ENCODE peak calls at places on chromosomes 16 and 17, in four cellular contexts. V is cardiac muscle cell, M is fibroblast of lung, U is heart left ventricle. L is an unnamed sample.

GRCh38 chr17:27760069-27760885 is 40.1 kb downstream of the NOS2 start:
- DNase-seq in V (peak; percentile 61), M (peak; percentile 7), U (peak; percentile 46), L (no peak)

GRCh38 chr17:17351356-17351891 is 48.3 kb downstream of the NT5M start:
- DNase-seq in V (no peak), M (no peak), U (no peak), L (no peak)

GRCh38 chr17:2172447-2172938 is 117.6 kb downstream of the HIC1 start:
- DNase-seq in V (no peak), M (peak; percentile 91), U (peak; percentile 56), L (no peak)

GRCh38 chr16:50395763-50396710 is 27.2 kb upstream of the BRD7 start:
- DNase-seq in V (no peak), M (no peak), U (no peak), L (no peak)

GRCh38 chr17:3722716-3723115 is 987 bp upstream of the HASPIN start:
- DNase-seq in V (no peak), M (no peak), U (no peak), L (no peak)

GRCh38 chr16:57127037-57127763 is 34.8 kb downstream of the CPNE2 start:
- DNase-seq in V (no peak), M (no peak), U (no peak), L (no peak)

GRCh38 chr16:53864819-53865491 is 161.0 kb downstream of the FTO start:
- DNase-seq in V (no peak), M (peak; percentile 77), U (no peak), L (no peak)

GRCh38 chr17:13735861-13736260 is 134.1 kb upstream of the HS3ST3A1 start:
- DNase-seq in V (no peak), M (no peak), U (no peak), L (no peak)

GRCh38 chr16:87423429-87423828 is 31.3 kb downstream of the MAP1LC3B start:
- DNase-seq in V (no peak), M (no peak), U (no peak), L (no peak)

GRCh38 chr17:77461277-77462057 is 320.7 kb downstream of the SEC14L1 start:
- DNase-seq in V (no peak), M (no peak), U (no peak), L (no peak)

GRCh38 chr17:72970794-72971512 is 121.5 kb downstream of the SLC39A11 start:
- DNase-seq in V (no peak), M (peak; percentile 34), U (no peak), L (no peak)

GRCh38 chr16:28873543-28874201 is 4.6 kb upstream of the ATP2A1 start:
- DNase-seq in V (no peak), M (no peak), U (no peak), L (no peak)

GRCh38 chr16:46972971-46973456 is 460 bp downstream of the DNAJA2 start:
- DNase-seq in V (peak; percentile 40), M (peak; percentile 25), U (peak; percentile 49), L (no peak)

GRCh38 chr16:31215287-31216115 is 1.4 kb downstream of the PYDC1 start:
- DNase-seq in V (peak; percentile 84), M (peak; percentile 71), U (peak; percentile 58), L (no peak)

GRCh38 chr16:55471448-55472097 is 7.4 kb upstream of the MMP2 start:
- DNase-seq in V (no peak), M (peak; percentile 92), U (no peak), L (peak; percentile 64)

GRCh38 chr17:76523084-76524037 is 14.1 kb downstream of the CYGB start:
- DNase-seq in V (peak; percentile 78), M (peak; percentile 30), U (peak; percentile 66), L (no peak)

GRCh38 chr16:57804111-57804837 is 2.0 kb upstream of the KIFC3 start:
- DNase-seq in V (no peak), M (no peak), U (no peak), L (no peak)

GRCh38 chr16:89031715-89032659 is 55.0 kb upstream of the CBFA2T3 start:
- DNase-seq in V (no peak), M (no peak), U (no peak), L (no peak)

GRCh38 chr16:22014271-22014873 is 6.5 kb downstream of the MOSMO start:
- DNase-seq in V (no peak), M (no peak), U (no peak), L (no peak)

GRCh38 chr17:59725691-59726090 is 18.2 kb downstream of the VMP1 start:
- DNase-seq in V (no peak), M (no peak), U (no peak), L (no peak)

GRCh38 chr16:70438983-70439862 is at the start of gene ST3GAL2:
- DNase-seq in V (peak; percentile 98), M (peak; percentile 92), U (peak; percentile 96), L (no peak)
- TF ChIP-seq CTCF in V (no peak), M (no peak), U (peak; percentile 41), L (peak; percentile 6)

DNA sequence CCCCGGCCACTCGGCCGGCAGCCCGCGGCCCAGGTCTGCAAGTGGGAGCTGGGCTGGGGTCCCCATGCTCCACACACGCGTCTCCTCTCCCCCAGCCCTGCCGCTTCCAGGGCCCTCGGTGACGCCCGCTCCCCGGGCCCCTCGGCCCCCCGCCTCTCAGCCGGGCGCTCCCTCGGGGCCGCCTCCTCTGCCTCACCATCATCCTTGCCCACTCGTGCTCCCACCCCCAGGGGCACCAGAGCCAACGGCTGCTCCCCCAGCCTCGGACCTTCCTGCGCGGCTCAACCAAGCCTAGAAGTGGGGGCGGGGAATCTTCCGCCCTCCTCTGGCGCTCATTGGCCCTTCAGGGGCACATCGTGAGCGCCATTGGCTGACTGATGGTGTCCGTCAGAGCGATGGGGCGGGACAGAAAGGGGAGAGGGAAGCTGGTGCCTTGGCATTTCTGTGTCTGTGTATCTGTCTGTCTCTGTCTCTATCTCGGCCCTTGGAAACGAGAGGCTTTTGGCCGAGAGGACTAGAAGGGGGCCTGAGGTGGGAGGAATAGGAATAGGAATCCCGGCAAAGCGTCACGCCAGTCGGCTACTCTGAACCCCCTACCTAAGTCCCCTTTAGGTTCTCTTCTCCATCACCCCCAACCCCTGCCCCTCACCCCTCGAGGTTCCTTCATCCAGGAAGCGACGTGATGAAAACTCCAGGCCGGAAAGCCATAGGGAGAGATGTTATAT is 88.9 kb downstream of the CDC27 start:
- DNase-seq in V (peak; percentile 88), M (peak; percentile 78), U (peak; percentile 92), L (peak; percentile 23)
- H3K4me3 ChIP-seq in V (peak overlapping the region; percentile 58), M (peak overlapping the region; percentile 79), U (peak overlapping the region; percentile 82), L (peak overlapping the region; percentile 87)

GRCh38 chr16:77317059-77317458 is 117.8 kb downstream of the ADAMTS18 start:
- DNase-seq in V (no peak), M (no peak), U (no peak), L (no peak)

GRCh38 chr16:77324727-77325126 is 110.1 kb downstream of the ADAMTS18 start:
- DNase-seq in V (no peak), M (no peak), U (no peak), L (no peak)

GRCh38 chr16:77323695-77324094 is 111.1 kb downstream of the ADAMTS18 start:
- DNase-seq in V (no peak), M (no peak), U (no peak), L (no peak)

GRCh38 chr16:77327717-77328116 is 107.1 kb downstream of the ADAMTS18 start:
- DNase-seq in V (no peak), M (no peak), U (no peak), L (no peak)

DNA sequence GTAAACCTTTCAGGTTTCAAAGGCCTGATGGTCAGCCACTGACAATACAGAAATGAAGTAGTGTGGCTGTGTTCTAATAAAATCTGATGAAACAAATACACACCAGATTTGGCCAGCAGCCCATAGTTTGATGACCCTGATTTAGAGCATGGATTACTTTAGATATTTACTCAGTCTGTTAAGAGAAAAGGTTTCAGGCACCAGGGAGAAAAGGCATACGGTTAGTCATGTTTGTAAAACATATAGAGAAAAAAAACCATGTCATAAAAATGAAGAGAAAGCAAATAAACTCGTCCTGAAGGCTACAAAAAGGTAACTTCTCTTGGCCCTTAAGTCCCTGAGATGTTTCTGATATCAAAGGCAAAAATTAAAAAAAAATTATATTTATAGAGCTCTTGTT is 112.1 kb downstream of the ADAMTS18 start:
- DNase-seq in V (no peak), M (no peak), U (no peak), L (no peak)
- TF ChIP-seq CTCF in V (no peak), M (no peak), U (no peak), L (no peak)

DNA sequence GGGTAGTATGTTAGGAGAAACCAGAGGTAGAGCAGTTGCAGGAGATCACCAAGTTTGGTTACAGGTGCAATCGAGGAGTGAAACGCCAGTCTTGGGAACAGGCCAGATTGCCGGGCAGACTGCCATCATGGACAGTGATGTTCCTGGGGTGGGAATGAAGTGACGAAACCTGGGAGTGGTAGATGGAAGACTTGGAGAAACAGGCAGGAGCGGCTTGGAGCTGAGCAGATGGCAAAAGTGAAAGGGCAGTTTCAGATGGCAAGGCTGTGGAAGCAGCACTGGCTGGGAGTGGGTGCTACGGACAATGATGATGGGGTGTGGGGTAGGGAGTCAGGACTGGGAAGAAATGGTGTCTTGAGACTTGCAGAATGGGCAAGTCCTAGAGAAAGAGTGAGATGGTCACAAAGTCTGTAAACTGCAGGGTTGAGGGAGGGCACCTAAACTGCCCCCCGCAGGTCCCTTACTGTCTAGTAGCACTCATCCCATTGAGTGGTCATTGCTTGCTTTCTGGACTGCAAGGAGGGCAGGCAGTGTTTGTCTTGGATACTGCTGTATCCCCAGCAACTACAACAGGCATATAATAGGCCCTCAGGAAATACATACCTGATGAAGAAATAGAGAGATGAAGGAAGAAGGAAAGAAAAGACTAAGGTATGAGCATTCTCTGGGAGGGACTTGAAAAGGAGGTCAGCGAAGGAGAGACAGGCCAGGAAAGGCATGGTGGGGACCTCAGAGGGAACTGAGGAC is 29.5 kb upstream of the ULK2 start:
- DNase-seq in V (no peak), M (no peak), U (peak; percentile 19), L (no peak)
- H3K4me3 ChIP-seq in V (no peak overlapping the region), M (no peak overlapping the region), U (no peak overlapping the region), L (no peak overlapping the region)

DNA sequence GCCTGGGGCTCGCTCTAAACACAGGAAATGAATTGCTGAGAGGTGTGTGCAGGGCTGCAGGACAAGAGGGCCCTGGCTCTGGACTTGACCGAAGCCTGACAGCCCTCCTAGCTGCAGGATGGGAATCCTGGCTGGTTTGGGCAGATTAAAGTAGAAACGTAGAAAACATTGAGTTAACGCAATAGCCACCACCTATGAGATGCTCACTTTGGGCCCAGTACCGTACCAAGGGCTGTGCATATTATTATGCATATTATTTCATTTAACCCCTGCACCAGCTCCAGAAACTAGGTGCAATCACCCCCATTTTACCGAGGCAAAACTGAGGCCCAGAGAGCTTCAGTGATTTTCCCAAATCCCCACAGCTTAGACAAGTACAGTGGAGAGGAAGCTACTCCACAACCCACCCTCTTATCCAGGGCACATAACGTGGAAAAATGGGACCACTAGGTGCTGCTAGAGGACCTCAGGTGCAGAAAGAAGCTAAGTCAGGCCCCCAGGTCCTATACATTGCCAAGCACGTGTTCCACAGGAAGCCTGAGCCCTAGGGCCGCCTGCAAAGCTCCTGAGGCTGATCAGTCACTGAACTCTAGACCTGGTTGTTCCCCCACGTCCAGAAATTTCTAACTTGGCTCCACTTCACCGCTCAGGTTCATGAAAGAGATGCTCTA is 79.2 kb downstream of the MYH11 start:
- DNase-seq in V (peak; percentile 68), M (peak; percentile 56), U (no peak), L (no peak)
- TF ChIP-seq CTCF in V (peak; percentile 65), M (peak; percentile 30), U (peak; percentile 43), L (peak; percentile 63)